ENCODE peak calls at places on chromosomes 13 and 19, in seven cellular contexts. One of them, this sample, is unnamed.
A peak's percentile ranks its signal among the peaks of the same experiment; 100 is the strongest.

GRCh38 chr13:25232937-25233515 is 54.3 kb downstream of the MTMR6 start:
- DNase-seq in endothelial cell of umbilical vein: peak; percentile 39
- DNase-seq in fibroblast of lung: peak; percentile 43
- DNase-seq in IMR-90: peak; percentile 21
- DNase-seq in H9: no peak
- DNase-seq in neural progenitor cell: peak; percentile 48
- DNase-seq in astrocyte: no peak
- DNase-seq in this sample: no peak

GRCh38 chr19:18379803-18380747 is 5.9 kb upstream of the GDF15 start:
- DNase-seq in IMR-90: peak; percentile 96
- DNase-seq in astrocyte: peak; percentile 89
- DNase-seq in fibroblast of lung: peak; percentile 91
- DNase-seq in endothelial cell of umbilical vein: no peak
- DNase-seq in H9: peak; percentile 64
- DNase-seq in neural progenitor cell: no peak
- DNase-seq in this sample: no peak

GRCh38 chr13:41075034-41075433 is 13.7 kb downstream of the WBP4 start:
- DNase-seq in astrocyte: no peak
- DNase-seq in IMR-90: peak; percentile 49
- DNase-seq in neural progenitor cell: peak; percentile 46
- DNase-seq in H9: no peak
- DNase-seq in fibroblast of lung: peak; percentile 69
- DNase-seq in endothelial cell of umbilical vein: peak; percentile 51
- DNase-seq in this sample: no peak

GRCh38 chr19:51803529-51803928 is 8.6 kb downstream of the FPR3 start:
- DNase-seq in endothelial cell of umbilical vein: no peak
- DNase-seq in neural progenitor cell: no peak
- DNase-seq in fibroblast of lung: no peak
- DNase-seq in IMR-90: no peak
- DNase-seq in H9: no peak
- DNase-seq in astrocyte: no peak
- DNase-seq in this sample: no peak

GRCh38 chr19:44576843-44577565 is 36.4 kb upstream of the IGSF23 start:
- DNase-seq in fibroblast of lung: peak; percentile 40
- DNase-seq in H9: peak; percentile 70
- DNase-seq in astrocyte: peak; percentile 16
- DNase-seq in neural progenitor cell: peak; percentile 58
- DNase-seq in endothelial cell of umbilical vein: peak; percentile 43
- DNase-seq in IMR-90: peak; percentile 20
- DNase-seq in this sample: peak; percentile 6

GRCh38 chr19:49113762-49114629 is at the start of gene LIN7B:
- DNase-seq in endothelial cell of umbilical vein: peak; percentile 74
- DNase-seq in neural progenitor cell: peak; percentile 84
- DNase-seq in fibroblast of lung: peak; percentile 49
- DNase-seq in IMR-90: peak; percentile 54
- DNase-seq in astrocyte: peak; percentile 14
- DNase-seq in H9: peak; percentile 72
- DNase-seq in this sample: peak; percentile 79

GRCh38 chr13:31012285-31013024 is 80.0 kb downstream of the TEX26 start:
- DNase-seq in astrocyte: no peak
- DNase-seq in fibroblast of lung: peak; percentile 55
- DNase-seq in neural progenitor cell: peak; percentile 22
- DNase-seq in endothelial cell of umbilical vein: peak; percentile 31
- DNase-seq in H9: peak; percentile 37
- DNase-seq in IMR-90: peak; percentile 46
- DNase-seq in this sample: no peak

GRCh38 chr13:42333613-42334328 is 61.8 kb downstream of the AKAP11 start:
- DNase-seq in fibroblast of lung: peak; percentile 71
- DNase-seq in H9: peak; percentile 41
- DNase-seq in endothelial cell of umbilical vein: peak; percentile 21
- DNase-seq in astrocyte: peak; percentile 10
- DNase-seq in neural progenitor cell: peak; percentile 62
- DNase-seq in IMR-90: peak; percentile 22
- DNase-seq in this sample: no peak

GRCh38 chr13:95128045-95128643 is 173.1 kb downstream of the ABCC4 start:
- DNase-seq in IMR-90: no peak
- DNase-seq in fibroblast of lung: peak; percentile 2
- DNase-seq in astrocyte: peak; percentile 57
- DNase-seq in neural progenitor cell: peak; percentile 21
- DNase-seq in endothelial cell of umbilical vein: peak; percentile 76
- DNase-seq in H9: no peak
- DNase-seq in this sample: no peak

GRCh38 chr13:110453767-110454166 is 107.8 kb downstream of the RAB20 start:
- DNase-seq in neural progenitor cell: no peak
- DNase-seq in endothelial cell of umbilical vein: no peak
- DNase-seq in IMR-90: no peak
- DNase-seq in astrocyte: no peak
- DNase-seq in H9: no peak
- DNase-seq in fibroblast of lung: no peak
- DNase-seq in this sample: no peak

GRCh38 chr13:51066091-51066831 is 44.8 kb downstream of the C13orf42 start:
- DNase-seq in neural progenitor cell: no peak
- DNase-seq in IMR-90: peak; percentile 4
- DNase-seq in endothelial cell of umbilical vein: peak; percentile 57
- DNase-seq in fibroblast of lung: no peak
- DNase-seq in H9: no peak
- DNase-seq in astrocyte: peak; percentile 64
- DNase-seq in this sample: no peak

GRCh38 chr19:45428385-45429231 is 4.9 kb upstream of the ERCC1 start:
- DNase-seq in IMR-90: peak; percentile 59
- DNase-seq in fibroblast of lung: peak; percentile 42
- DNase-seq in astrocyte: no peak
- DNase-seq in neural progenitor cell: peak; percentile 89
- DNase-seq in endothelial cell of umbilical vein: peak; percentile 49
- DNase-seq in H9: peak; percentile 73
- DNase-seq in this sample: no peak

GRCh38 chr13:58051807-58052375 is 420.3 kb downstream of the PCDH17 start:
- DNase-seq in IMR-90: no peak
- DNase-seq in fibroblast of lung: no peak
- DNase-seq in astrocyte: no peak
- DNase-seq in neural progenitor cell: no peak
- DNase-seq in endothelial cell of umbilical vein: no peak
- DNase-seq in H9: peak; percentile 38
- DNase-seq in this sample: no peak

GRCh38 chr19:45187421-45188100 is 9.0 kb downstream of the BLOC1S3 start:
- DNase-seq in H9: peak; percentile 63
- DNase-seq in IMR-90: no peak
- DNase-seq in astrocyte: no peak
- DNase-seq in endothelial cell of umbilical vein: no peak
- DNase-seq in neural progenitor cell: peak; percentile 77
- DNase-seq in fibroblast of lung: no peak
- DNase-seq in this sample: peak; percentile 31

GRCh38 chr19:34336781-34337271 is 28.2 kb upstream of the GPI start:
- DNase-seq in fibroblast of lung: peak; percentile 51
- DNase-seq in astrocyte: no peak
- DNase-seq in IMR-90: peak; percentile 47
- DNase-seq in H9: no peak
- DNase-seq in endothelial cell of umbilical vein: peak; percentile 68
- DNase-seq in neural progenitor cell: peak; percentile 56
- DNase-seq in this sample: peak; percentile 48

GRCh38 chr13:24356837-24357236 is 47.5 kb downstream of the C1QTNF9 start:
- DNase-seq in IMR-90: no peak
- DNase-seq in neural progenitor cell: no peak
- DNase-seq in astrocyte: no peak
- DNase-seq in endothelial cell of umbilical vein: no peak
- DNase-seq in H9: no peak
- DNase-seq in fibroblast of lung: no peak
- DNase-seq in this sample: no peak

GRCh38 chr19:35833972-35834371 is 18.3 kb downstream of the NPHS1 start:
- DNase-seq in endothelial cell of umbilical vein: no peak
- DNase-seq in astrocyte: no peak
- DNase-seq in IMR-90: no peak
- DNase-seq in fibroblast of lung: no peak
- DNase-seq in neural progenitor cell: no peak
- DNase-seq in H9: no peak
- DNase-seq in this sample: no peak

DNA sequence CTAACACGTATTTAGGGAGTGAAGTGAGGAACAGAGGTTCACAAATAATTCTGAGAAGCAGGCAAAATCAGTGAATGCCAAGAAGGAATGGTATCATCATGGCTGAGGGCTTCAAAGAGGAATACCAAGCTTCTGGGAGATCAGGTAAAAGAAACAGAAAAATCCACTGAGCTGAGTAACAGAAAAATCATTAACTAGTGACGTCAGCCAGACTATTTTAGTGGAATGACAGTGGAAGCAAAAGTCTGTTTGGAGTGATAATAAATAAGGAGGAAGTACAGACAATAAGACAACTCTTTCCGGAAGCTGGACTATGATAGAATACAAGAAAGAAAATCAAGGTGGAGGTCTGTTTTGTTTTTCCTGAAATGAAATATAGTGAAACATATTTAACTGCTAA is 83.5 kb downstream of the SACS start:
- DNase-seq in astrocyte: peak; percentile 39
- DNase-seq in fibroblast of lung: no peak
- DNase-seq in neural progenitor cell: no peak
- DNase-seq in H9: no peak
- DNase-seq in endothelial cell of umbilical vein: peak; percentile 41
- DNase-seq in IMR-90: no peak
- DNase-seq in this sample: no peak
- H4K20me1 ChIP-seq in astrocyte: peaks cover 69% of the 10 kb centered on the region
- H4K20me1 ChIP-seq in fibroblast of lung: no peaks in the 10 kb centered on the region
- H4K20me1 ChIP-seq in neural progenitor cell: no peaks in the 10 kb centered on the region
- H4K20me1 ChIP-seq in H9: no peaks in the 10 kb centered on the region
- H4K20me1 ChIP-seq in endothelial cell of umbilical vein: no peaks in the 10 kb centered on the region
- H4K20me1 ChIP-seq in IMR-90: peaks cover 18% of the 10 kb centered on the region
- H4K20me1 ChIP-seq in this sample: peaks cover 9% of the 10 kb centered on the region

DNA sequence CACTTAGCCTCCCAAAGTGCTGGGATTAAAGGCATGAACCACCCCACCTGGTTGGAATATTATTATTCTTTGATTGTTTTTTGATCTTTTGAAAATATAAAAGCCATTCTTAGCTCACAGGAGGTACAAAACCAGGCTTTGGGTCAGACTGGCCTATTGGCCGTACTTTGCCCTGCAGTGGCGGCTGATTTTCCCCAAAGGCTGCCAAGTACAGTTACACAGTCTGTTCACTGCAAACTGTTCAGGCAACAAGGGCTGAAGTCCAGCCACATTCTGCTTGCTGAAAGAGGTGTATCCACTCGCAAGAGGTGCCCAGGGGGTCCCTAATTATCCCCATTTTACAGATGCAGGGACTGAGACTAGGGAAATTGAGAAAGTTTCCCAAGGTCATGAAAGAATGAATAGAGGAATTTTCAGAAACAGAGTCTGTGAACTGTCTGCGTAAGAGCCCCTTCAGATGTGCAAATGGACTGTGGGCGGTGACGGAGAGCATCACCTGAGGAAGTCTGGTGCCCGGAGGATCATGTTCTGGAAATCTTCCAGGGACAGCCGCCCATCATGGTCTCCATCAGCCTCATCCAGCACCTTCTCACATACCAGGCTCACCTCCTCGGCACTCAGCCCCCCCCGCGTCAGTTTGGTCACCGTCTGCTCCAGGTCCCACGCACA is 9.0 kb downstream of the CIB3 start:
- DNase-seq in H9: no peak
- DNase-seq in IMR-90: no peak
- DNase-seq in neural progenitor cell: no peak
- DNase-seq in fibroblast of lung: no peak
- DNase-seq in astrocyte: no peak
- DNase-seq in endothelial cell of umbilical vein: no peak
- DNase-seq in this sample: no peak
- H3K4me2 ChIP-seq in H9: no peak overlapping the region
- H3K4me2 ChIP-seq in IMR-90: no peak overlapping the region
- H3K4me2 ChIP-seq in neural progenitor cell: no peak overlapping the region
- H3K4me2 ChIP-seq in fibroblast of lung: no peak overlapping the region
- H3K4me2 ChIP-seq in astrocyte: no peak overlapping the region
- H3K4me2 ChIP-seq in endothelial cell of umbilical vein: no peak overlapping the region
- H3K4me2 ChIP-seq in this sample: no peak overlapping the region

GRCh38 chr19:15264061-15264932 is 32.0 kb upstream of the EPHX3 start:
- DNase-seq in H9: peak; percentile 79
- DNase-seq in IMR-90: peak; percentile 65
- DNase-seq in astrocyte: no peak
- DNase-seq in fibroblast of lung: peak; percentile 79
- DNase-seq in endothelial cell of umbilical vein: peak; percentile 51
- DNase-seq in neural progenitor cell: peak; percentile 90
- DNase-seq in this sample: peak; percentile 67

GRCh38 chr19:15266683-15267082 is 34.4 kb upstream of the EPHX3 start:
- DNase-seq in endothelial cell of umbilical vein: no peak
- DNase-seq in fibroblast of lung: no peak
- DNase-seq in astrocyte: no peak
- DNase-seq in H9: no peak
- DNase-seq in neural progenitor cell: no peak
- DNase-seq in IMR-90: no peak
- DNase-seq in this sample: no peak

GRCh38 chr19:15265849-15266248 is 33.6 kb upstream of the EPHX3 start:
- DNase-seq in fibroblast of lung: peak; percentile 99
- DNase-seq in endothelial cell of umbilical vein: peak; percentile 97
- DNase-seq in IMR-90: peak; percentile 98
- DNase-seq in astrocyte: peak; percentile 92
- DNase-seq in H9: no peak
- DNase-seq in neural progenitor cell: no peak
- DNase-seq in this sample: no peak

GRCh38 chr19:15264933-15265206 is 32.6 kb upstream of the EPHX3 start:
- DNase-seq in H9: no peak
- DNase-seq in endothelial cell of umbilical vein: no peak
- DNase-seq in IMR-90: no peak
- DNase-seq in neural progenitor cell: no peak
- DNase-seq in fibroblast of lung: no peak
- DNase-seq in astrocyte: no peak
- DNase-seq in this sample: no peak

DNA sequence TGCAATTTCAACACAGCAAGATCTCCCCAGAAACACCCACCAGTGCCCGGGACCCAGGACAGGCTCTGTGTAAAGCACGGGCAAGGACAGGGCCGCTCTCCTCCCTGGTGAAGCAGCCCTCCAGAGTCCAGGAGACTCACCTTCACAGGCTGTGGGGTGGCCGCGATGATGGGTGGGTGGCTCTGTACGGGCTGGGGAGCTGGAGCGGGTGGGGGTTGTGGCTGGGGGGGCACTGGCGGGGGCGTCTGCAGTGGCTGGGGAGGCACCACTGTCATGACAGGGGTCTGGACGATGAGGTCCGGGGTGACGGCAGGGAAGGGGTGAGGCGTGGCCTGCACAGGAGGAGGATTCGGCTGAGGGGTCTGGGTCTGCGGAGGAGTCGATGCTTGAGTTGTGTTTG is 33.0 kb upstream of the EPHX3 start:
- DNase-seq in neural progenitor cell: no peak
- DNase-seq in endothelial cell of umbilical vein: no peak
- DNase-seq in IMR-90: no peak
- DNase-seq in astrocyte: no peak
- DNase-seq in fibroblast of lung: no peak
- DNase-seq in H9: no peak
- DNase-seq in this sample: no peak
- H4K20me1 ChIP-seq in neural progenitor cell: peaks cover 88% of the 10 kb centered on the region
- H4K20me1 ChIP-seq in endothelial cell of umbilical vein: peaks cover 4% of the 10 kb centered on the region
- H4K20me1 ChIP-seq in IMR-90: peaks cover 96% of the 10 kb centered on the region
- H4K20me1 ChIP-seq in astrocyte: peaks cover 93% of the 10 kb centered on the region
- H4K20me1 ChIP-seq in fibroblast of lung: no peaks in the 10 kb centered on the region
- H4K20me1 ChIP-seq in H9: no peaks in the 10 kb centered on the region
- H4K20me1 ChIP-seq in this sample: peaks cover 91% of the 10 kb centered on the region

DNA sequence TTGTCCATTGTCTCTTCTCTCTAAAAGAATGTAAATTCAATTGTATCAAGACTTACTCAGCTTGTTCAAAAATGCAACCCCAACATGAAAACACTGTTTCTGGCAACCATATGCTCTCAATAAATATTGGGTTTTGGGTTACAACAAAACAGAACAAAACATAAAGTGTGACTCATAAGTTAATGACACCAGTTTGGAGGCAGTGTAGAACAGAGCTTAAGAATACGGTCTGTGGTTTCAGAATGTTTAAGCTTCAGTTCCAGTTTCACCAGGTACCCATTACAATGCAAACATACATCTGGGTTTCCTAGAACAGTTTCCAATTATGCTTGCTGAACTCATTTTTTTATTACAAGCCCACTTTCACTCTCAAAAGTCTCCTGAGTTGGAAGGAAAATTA is 285.8 kb upstream of the PCDH9 start:
- DNase-seq in H9: no peak
- DNase-seq in fibroblast of lung: peak; percentile 92
- DNase-seq in IMR-90: peak; percentile 75
- DNase-seq in astrocyte: peak; percentile 84
- DNase-seq in neural progenitor cell: no peak
- DNase-seq in endothelial cell of umbilical vein: no peak
- DNase-seq in this sample: no peak
- H3K4me2 ChIP-seq in H9: no peak overlapping the region
- H3K4me2 ChIP-seq in fibroblast of lung: no peak overlapping the region
- H3K4me2 ChIP-seq in IMR-90: peak overlapping the region; percentile 36
- H3K4me2 ChIP-seq in astrocyte: peak overlapping the region; percentile 50
- H3K4me2 ChIP-seq in neural progenitor cell: no peak overlapping the region
- H3K4me2 ChIP-seq in endothelial cell of umbilical vein: no peak overlapping the region
- H3K4me2 ChIP-seq in this sample: no peak overlapping the region

This sample was measured in DND-41.